ENCODE peak calls at places on chromosome 2, in five cellular contexts. M is cardiac fibroblast, H is AG04449, G is K562, Q is IMR-90. P is an unnamed sample.

GRCh38 chr2:210663574-210663973 is 107.2 kb downstream of the CPS1 start:
- DNase-seq in M (peak), H (no peak), G (peak), Q (peak), P (no peak)

GRCh38 chr2:35794766-35795448 is 560.7 kb upstream of the CRIM1 start:
- DNase-seq in M (no peak), H (no peak), G (no peak), Q (no peak), P (no peak)

GRCh38 chr2:188937228-188938220 is 36.6 kb upstream of the COL3A1 start:
- DNase-seq in M (peak), H (peak), G (no peak), Q (peak), P (no peak)

GRCh38 chr2:190935054-190935453 is 54.4 kb downstream of the GLS start:
- DNase-seq in M (no peak), H (no peak), G (no peak), Q (no peak), P (no peak)

GRCh38 chr2:9008951-9009664 is 5.6 kb upstream of the MBOAT2 start:
- DNase-seq in M (peak), H (no peak), G (no peak), Q (no peak), P (no peak)

GRCh38 chr2:40213616-40214015 is 238.3 kb downstream of the SLC8A1 start:
- DNase-seq in M (no peak), H (no peak), G (no peak), Q (no peak), P (no peak)

GRCh38 chr2:65477590-65477989 is 45.2 kb upstream of the SPRED2 start:
- DNase-seq in M (peak), H (no peak), G (no peak), Q (no peak), P (no peak)

GRCh38 chr2:45258251-45258775 is 249.1 kb upstream of the SIX2 start:
- DNase-seq in M (no peak), H (no peak), G (no peak), Q (no peak), P (no peak)

GRCh38 chr2:7685342-7686015 is 768.3 kb downstream of the RNF144A start:
- DNase-seq in M (no peak), H (no peak), G (no peak), Q (peak), P (no peak)

GRCh38 chr2:118856978-118857676 is 9.7 kb upstream of the EN1 start:
- DNase-seq in M (no peak), H (no peak), G (no peak), Q (no peak), P (no peak)

GRCh38 chr2:241007880-241008710 is 9.7 kb downstream of the SNED1 start:
- DNase-seq in M (no peak), H (no peak), G (no peak), Q (no peak), P (no peak)

GRCh38 chr2:241010531-241011295 is 12.3 kb downstream of the SNED1 start:
- DNase-seq in M (no peak), H (no peak), G (no peak), Q (no peak), P (no peak)

GRCh38 chr2:241009601-241010530 is 11.4 kb downstream of the SNED1 start:
- DNase-seq in M (peak), H (peak), G (no peak), Q (peak), P (peak)

GRCh38 chr2:241008711-241009121 is 10.3 kb downstream of the SNED1 start:
- DNase-seq in M (no peak), H (no peak), G (no peak), Q (no peak), P (no peak)

GRCh38 chr2:241009191-241009590 is 10.8 kb downstream of the SNED1 start:
- DNase-seq in M (no peak), H (no peak), G (no peak), Q (no peak), P (no peak)
- H3K4me3 ChIP-seq in M (no peak), H (no peak), G (no peak), Q (no peak), P (peak)

GRCh38 chr2:24241528-24241927 is 66.7 kb downstream of the FAM228A start:
- DNase-seq in M (no peak), H (no peak), G (no peak), Q (no peak), P (no peak)
- H3K4me3 ChIP-seq in M (no peak), H (no peak), G (no peak), Q (no peak), P (no peak)

GRCh38 chr2:147530033-147530432 is 314.8 kb upstream of the ACVR2A start:
- DNase-seq in M (no peak), H (no peak), G (no peak), Q (no peak), P (no peak)
- H3K4me3 ChIP-seq in M (no peak), H (no peak), G (no peak), Q (no peak), P (no peak)

DNA sequence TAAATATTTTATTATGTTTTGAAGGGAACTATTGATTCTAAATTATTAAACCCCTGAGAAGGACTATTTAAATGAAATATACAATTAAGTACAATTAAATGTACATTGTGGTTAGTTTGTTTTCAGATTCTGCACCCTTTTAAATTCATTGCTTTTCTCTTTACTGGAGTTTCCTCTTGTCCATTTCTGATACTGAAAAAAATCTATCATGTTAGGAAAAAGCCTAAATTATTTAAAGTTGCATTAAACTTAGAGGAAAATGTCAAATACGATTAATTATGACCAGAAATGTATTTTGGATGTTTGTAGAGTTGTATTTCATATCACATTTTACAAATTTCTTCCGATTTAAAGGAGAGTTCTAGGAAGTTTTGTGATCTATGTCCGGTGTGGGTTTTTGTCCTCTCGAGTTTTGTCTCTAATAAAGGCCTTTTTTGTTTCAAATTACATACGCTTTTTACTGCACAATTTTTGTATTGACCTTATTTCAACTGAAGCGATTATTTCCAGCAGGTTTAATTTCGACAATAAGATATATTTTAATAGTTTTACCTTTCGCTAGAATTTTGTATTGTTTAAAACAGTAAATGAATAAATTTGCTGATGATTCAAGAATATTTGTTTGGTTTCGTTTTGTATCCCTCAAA is 3.2 kb upstream of the SATB2 start:
- DNase-seq in M (no peak), H (no peak), G (no peak), Q (no peak), P (no peak)
- H3K4me3 ChIP-seq in M (peak), H (peak), G (peak), Q (peak), P (no peak)

GRCh38 chr2:217749009-217749408 is 253.8 kb downstream of the TNS1 start:
- DNase-seq in M (no peak), H (no peak), G (no peak), Q (no peak), P (no peak)
- H3K4me3 ChIP-seq in M (no peak), H (no peak), G (no peak), Q (no peak), P (no peak)

P was measured in naive thymus-derived CD4-positive, alpha-beta T cell.